ENCODE peak calls at places on chromosome 2, in six cellular contexts. F is HCT116, E is thoracic aorta, G is tibial nerve, P is osteoblast, U is uterus. X is an unnamed sample. For H3K4me1, the result is how much of the 10 kb centered on the place peaks cover.

GRCh38 chr2:198054299-198054698 is 249.9 kb downstream of the PLCL1 start:
- DNase-seq in U (no peak), P (peak), F (peak), G (no peak), E (no peak), X (no peak)

GRCh38 chr2:209097168-209097567 is 326.7 kb upstream of the MAP2 start:
- DNase-seq in P (no peak), E (no peak), F (no peak), U (no peak), G (no peak), X (no peak)

GRCh38 chr2:231127936-231128335 is 3.1 kb upstream of the HTR2B start:
- DNase-seq in E (no peak), P (peak), G (no peak), U (no peak), F (no peak), X (no peak)

GRCh38 chr2:67752964-67753363 is 309.8 kb downstream of the C1D start:
- DNase-seq in U (no peak), E (no peak), F (no peak), G (no peak), P (no peak), X (no peak)

GRCh38 chr2:238997684-238998083 is 149.8 kb downstream of the TWIST2 start:
- DNase-seq in U (no peak), G (no peak), F (no peak), P (no peak), E (no peak), X (no peak)

GRCh38 chr2:185108588-185108987 is 510.3 kb downstream of the ZNF804A start:
- DNase-seq in G (no peak), P (no peak), F (no peak), E (no peak), U (no peak), X (no peak)

GRCh38 chr2:80303006-80303741 is 1.4 kb downstream of the LRRTM1 start:
- DNase-seq in F (no peak), G (no peak), P (peak), U (no peak), E (no peak), X (no peak)

GRCh38 chr2:121626777-121627524 is 22.3 kb downstream of the CLASP1 start:
- DNase-seq in F (no peak), E (no peak), P (no peak), G (peak), U (no peak), X (peak)

GRCh38 chr2:26255735-26256384 is 11.1 kb downstream of the HADHB start:
- DNase-seq in E (no peak), P (no peak), F (no peak), U (no peak), G (no peak), X (no peak)

GRCh38 chr2:230023313-230023712 is 45.4 kb downstream of the SLC16A14 start:
- DNase-seq in U (no peak), E (no peak), G (no peak), F (no peak), P (no peak), X (no peak)

GRCh38 chr2:231046908-231047269 is 9.6 kb downstream of the C2orf72 start:
- DNase-seq in F (no peak), P (no peak), U (no peak), E (no peak), G (no peak), X (no peak)

GRCh38 chr2:217714268-217714643 is 288.5 kb downstream of the TNS1 start:
- DNase-seq in F (no peak), G (peak), U (peak), E (peak), P (no peak), X (peak)

GRCh38 chr2:240254337-240255164 is 114.1 kb upstream of the OTOS start:
- DNase-seq in G (no peak), U (no peak), E (no peak), P (peak), F (no peak), X (peak)

GRCh38 chr2:9199716-9200633 is 6.6 kb upstream of the ASAP2 start:
- DNase-seq in P (peak), U (no peak), G (no peak), E (no peak), F (no peak), X (peak)

GRCh38 chr2:27752551-27753237 is 18.8 kb upstream of the MRPL33 start:
- DNase-seq in E (no peak), U (no peak), P (no peak), G (no peak), F (no peak), X (peak)

GRCh38 chr2:162840598-162841246 is 2.2 kb upstream of the KCNH7 start:
- DNase-seq in P (peak), U (no peak), G (peak), F (peak), E (no peak), X (no peak)

GRCh38 chr2:37689751-37690150 is 18.3 kb upstream of the CDC42EP3 start:
- DNase-seq in P (no peak), G (no peak), E (no peak), U (no peak), F (no peak), X (no peak)

GRCh38 chr2:195741191-195741590 is 84.2 kb downstream of the SLC39A10 start:
- DNase-seq in U (no peak), E (no peak), P (no peak), F (no peak), G (no peak), X (no peak)

GRCh38 chr2:1514391-1515072 is 101.3 kb downstream of the TPO start:
- DNase-seq in F (no peak), U (no peak), P (no peak), G (no peak), E (no peak), X (no peak)

GRCh38 chr2:52597361-52597760 is 1170.2 kb upstream of the CHAC2 start:
- DNase-seq in G (no peak), U (no peak), F (no peak), E (no peak), P (no peak), X (no peak)

GRCh38 chr2:85066874-85067351 is 66.3 kb upstream of the TCF7L1 start:
- DNase-seq in G (peak), P (peak), F (peak), E (peak), U (peak), X (peak)

GRCh38 chr2:30503007-30503691 is 56.1 kb downstream of the LCLAT1 start:
- DNase-seq in F (no peak), G (no peak), P (no peak), E (no peak), U (no peak), X (no peak)

GRCh38 chr2:68839260-68839833 is 31.9 kb downstream of the BMP10 start:
- DNase-seq in U (no peak), G (no peak), P (no peak), E (no peak), F (peak), X (no peak)

GRCh38 chr2:47313141-47313691 is 89.7 kb upstream of the MSH2 start:
- DNase-seq in F (peak), E (no peak), G (no peak), U (no peak), P (no peak), X (no peak)

GRCh38 chr2:132662742-132663141 is 7.3 kb downstream of the LYPD1 start:
- DNase-seq in U (no peak), F (no peak), P (no peak), G (no peak), E (no peak), X (no peak)

GRCh38 chr2:141871913-141872634 is 258.7 kb downstream of the LRP1B start:
- DNase-seq in G (no peak), P (no peak), F (no peak), E (no peak), U (no peak), X (no peak)

GRCh38 chr2:216287251-216287650 is 85.0 kb downstream of the MARCHF4 start:
- DNase-seq in F (no peak), U (no peak), P (no peak), E (no peak), G (no peak), X (no peak)

GRCh38 chr2:16012626-16013501 is 72.5 kb downstream of the MYCN start:
- DNase-seq in F (no peak), P (no peak), E (no peak), G (no peak), U (no peak), X (no peak)

GRCh38 chr2:14388724-14389123 is 243.8 kb upstream of the LRATD1 start:
- DNase-seq in U (no peak), P (no peak), F (no peak), G (no peak), E (no peak), X (no peak)

GRCh38 chr2:30722936-30723725 is 84.1 kb downstream of the CAPN13 start:
- DNase-seq in E (no peak), F (no peak), U (no peak), G (no peak), P (no peak), X (peak)

GRCh38 chr2:20738789-20739188 is 71.8 kb downstream of the GDF7 start:
- DNase-seq in F (no peak), E (no peak), P (no peak), U (no peak), G (no peak), X (no peak)

GRCh38 chr2:208426414-208426813 is 19.8 kb downstream of the PTH2R start:
- DNase-seq in P (no peak), G (no peak), E (no peak), F (no peak), U (no peak), X (no peak)

GRCh38 chr2:71277536-71278103 is 50.7 kb upstream of the PAIP2B start:
- DNase-seq in F (peak), P (peak), E (no peak), U (no peak), G (peak), X (peak)

GRCh38 chr2:152046940-152047339 is 51.9 kb downstream of the CACNB4 start:
- DNase-seq in F (no peak), E (no peak), G (no peak), U (no peak), P (no peak), X (no peak)

GRCh38 chr2:85692039-85692645 is 2.0 kb upstream of the GNLY start:
- DNase-seq in F (no peak), U (no peak), E (no peak), G (no peak), P (no peak), X (peak)

GRCh38 chr2:128715360-128715759 is 396.7 kb upstream of the HS6ST1 start:
- DNase-seq in P (no peak), G (no peak), E (no peak), U (no peak), F (no peak), X (peak)

GRCh38 chr2:128640847-128641360 is 322.2 kb upstream of the HS6ST1 start:
- DNase-seq in P (no peak), E (no peak), U (no peak), F (no peak), G (no peak), X (peak)

GRCh38 chr2:127504552-127505460 is 21.5 kb downstream of the IWS1 start:
- DNase-seq in E (no peak), P (peak), G (no peak), F (no peak), U (no peak), X (no peak)

GRCh38 chr2:157596992-157597681 is 31.5 kb downstream of the ACVR1C start:
- DNase-seq in F (no peak), U (no peak), P (peak), G (no peak), E (no peak), X (no peak)

GRCh38 chr2:36367497-36368353 is 12.1 kb downstream of the CRIM1 start:
- DNase-seq in U (no peak), P (no peak), E (no peak), F (no peak), G (no peak), X (no peak)
- H3K4me1 ChIP-seq in U (under half), P (half or more), E (half or more), F (half or more), G (under half), X (under half)

DNA sequence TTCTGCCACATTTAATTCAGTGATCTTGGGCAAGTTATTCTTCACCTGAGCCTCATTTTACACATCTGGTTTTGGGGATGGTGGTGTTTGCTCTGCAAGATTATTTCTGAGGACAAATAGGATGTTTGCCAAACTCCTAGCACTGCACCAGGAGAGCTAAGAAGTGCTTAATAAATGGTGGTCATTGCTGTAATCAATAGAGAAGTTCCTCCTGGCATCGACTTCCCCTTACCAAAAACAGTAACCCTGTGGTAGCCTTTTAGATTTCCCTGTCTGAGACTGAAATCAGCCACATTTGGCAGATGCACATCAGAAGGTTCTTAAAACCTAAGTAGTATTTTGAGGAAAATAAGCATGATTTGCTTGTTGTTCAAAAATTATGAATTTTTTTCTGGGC is 2.3 kb downstream of the B3GNT2 start:
- DNase-seq in P (no peak), U (no peak), G (no peak), F (no peak), E (no peak), X (no peak)
- H3K4me3 ChIP-seq in P (peak), U (peak), G (peak), F (no peak), E (peak), X (peak)

GRCh38 chr2:177106212-177106611 is 106.4 kb upstream of the HNRNPA3 start:
- DNase-seq in F (peak), P (no peak), E (no peak), G (no peak), U (no peak), X (no peak)
- TF ChIP-seq CTCF in F (no peak), P (peak), E (no peak), G (no peak), U (no peak), X (no peak)

DNA sequence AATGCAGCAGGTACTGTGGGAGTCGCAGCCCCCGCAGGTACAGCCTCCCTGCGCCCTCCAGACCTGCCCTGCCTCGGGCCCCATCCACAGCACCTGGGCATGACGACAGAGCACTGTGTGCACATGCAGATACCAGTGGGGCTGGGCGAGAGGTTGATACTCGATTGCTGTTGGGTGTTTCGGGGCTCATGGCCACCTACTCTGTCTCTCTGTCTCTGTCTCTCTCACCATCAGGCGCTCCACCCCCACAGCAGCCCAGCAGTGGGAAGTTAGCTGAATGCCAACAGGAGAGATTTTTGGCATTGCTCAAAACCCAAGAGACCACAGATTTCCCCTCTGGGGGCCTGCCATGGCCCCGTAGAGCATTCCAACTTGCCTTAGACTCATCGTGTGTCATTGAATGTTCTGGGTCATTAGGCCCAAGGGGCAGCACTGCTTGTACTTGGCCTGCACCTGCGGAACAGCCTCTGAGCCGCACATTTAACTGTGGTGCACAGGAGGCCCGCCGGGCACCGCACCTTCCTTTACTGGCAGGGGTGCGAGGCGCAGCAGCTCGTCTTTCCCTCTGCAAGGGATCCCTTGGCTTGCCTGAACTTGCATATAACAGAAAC is 18.8 kb downstream of the KCNIP3 start:
- DNase-seq in P (peak), E (no peak), F (no peak), G (no peak), U (no peak), X (no peak)
- H3K4me1 ChIP-seq in P (under half), E (under half), F (under half), G (under half), U (under half), X (under half)

GRCh38 chr2:233823731-233824121 is 30.6 kb downstream of the HJURP start:
- DNase-seq in U (no peak), F (no peak), E (no peak), G (no peak), P (no peak), X (no peak)

GRCh38 chr2:233824373-233824772 is 30.0 kb downstream of the HJURP start:
- DNase-seq in U (no peak), G (no peak), E (no peak), P (peak), F (no peak), X (no peak)

GRCh38 chr2:233821709-233822100 is 32.6 kb downstream of the HJURP start:
- DNase-seq in F (no peak), P (no peak), U (no peak), E (no peak), G (no peak), X (no peak)

GRCh38 chr2:233822101-233822771 is 32.1 kb downstream of the HJURP start:
- DNase-seq in G (no peak), F (no peak), E (no peak), U (no peak), P (peak), X (no peak)

DNA sequence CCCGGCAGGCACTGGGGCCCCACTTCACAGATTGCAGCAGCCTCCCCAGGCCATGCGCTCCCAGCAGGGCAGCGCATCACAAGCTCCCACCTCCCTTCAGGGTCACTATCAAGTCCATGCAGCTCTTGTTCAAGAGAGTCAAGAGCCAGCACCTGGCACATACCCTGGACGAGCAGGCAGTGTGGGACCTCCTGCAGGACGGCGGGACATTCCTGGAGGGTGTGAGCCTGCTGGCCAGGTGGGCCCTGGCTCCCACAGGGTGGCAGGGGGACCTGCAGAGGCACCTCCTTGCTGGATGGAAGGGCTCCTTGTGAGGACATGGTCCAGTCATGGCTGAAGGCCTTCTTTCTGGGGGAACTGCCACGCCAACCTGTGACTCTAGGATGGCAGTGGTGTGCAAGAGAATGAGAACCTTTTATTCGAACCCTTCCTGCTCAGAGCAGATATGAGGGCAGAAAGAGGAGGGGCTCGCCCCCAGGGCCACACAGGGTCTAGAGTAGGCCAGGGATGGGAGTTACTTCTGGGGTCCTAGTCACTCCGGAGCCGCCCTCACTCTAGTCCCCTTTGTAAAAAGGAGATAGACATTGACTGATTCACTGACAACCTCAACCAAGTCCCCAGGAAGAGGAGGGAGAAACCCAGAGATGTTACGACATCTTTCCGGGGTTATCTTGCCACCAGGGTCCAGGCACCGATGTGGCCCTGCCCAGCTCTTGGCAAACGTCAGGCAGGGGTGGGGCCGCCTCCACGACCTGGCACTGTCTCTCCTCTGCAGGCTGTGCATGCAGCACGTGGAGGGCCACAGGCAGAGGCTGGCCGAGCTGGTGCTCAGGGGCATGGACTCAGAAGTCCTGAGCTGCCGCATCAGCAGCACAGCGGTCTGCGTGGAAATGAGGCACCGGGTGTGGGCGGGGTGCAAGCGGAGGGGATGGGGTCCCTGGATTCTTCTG is 31.3 kb downstream of the HJURP start:
- DNase-seq in F (no peak), P (peak), G (no peak), U (no peak), E (no peak), X (no peak)
- H3K4me3 ChIP-seq in F (no peak), P (no peak), G (no peak), U (no peak), E (no peak), X (no peak)